ENCODE peak calls at places on chromosome 19, in nine cellular contexts. K, F, R, P, A, L, T, J and V are unnamed samples.

GRCh38 chr19:3075605-3076431 is 13.5 kb upstream of the TLE5 start:
- DNase-seq in K (peak), F (no peak), R (no peak), P (peak), A (no peak), L (no peak), T (no peak), J (no peak), V (peak)

GRCh38 chr19:46416077-46416709 is 2.8 kb upstream of the CCDC8 start:
- DNase-seq in K (peak), F (no peak), R (peak), P (peak), A (peak), L (peak), T (no peak), J (peak), V (peak)

GRCh38 chr19:532578-533484 is 1.3 kb downstream of the CDC34 start:
- DNase-seq in K (peak), F (no peak), R (no peak), P (peak), A (peak), L (no peak), T (no peak), J (peak), V (peak)

GRCh38 chr19:30523791-30524190 is 151.6 kb downstream of the ZNF536 start:
- DNase-seq in K (no peak), F (no peak), R (peak), P (no peak), A (no peak), L (no peak), T (no peak), J (no peak), V (no peak)

GRCh38 chr19:9785367-9786331 is 17.1 kb upstream of the ZNF846 start:
- DNase-seq in K (peak), F (peak), R (peak), P (peak), A (peak), L (peak), T (peak), J (peak), V (peak)

GRCh38 chr19:21135433-21135832 is 6.4 kb upstream of the ZNF431 start:
- DNase-seq in K (no peak), F (no peak), R (no peak), P (no peak), A (no peak), L (no peak), T (no peak), J (no peak), V (no peak)

GRCh38 chr19:47256688-47257410 is 524 bp downstream of the CCDC9 start:
- DNase-seq in K (peak), F (peak), R (peak), P (peak), A (peak), L (peak), T (no peak), J (peak), V (peak)

GRCh38 chr19:3108775-3109174 is 14.6 kb downstream of the GNA11 start:
- DNase-seq in K (peak), F (no peak), R (no peak), P (peak), A (peak), L (no peak), T (no peak), J (no peak), V (peak)

GRCh38 chr19:14554382-14554812 is 17.5 kb downstream of the NDUFB7 start:
- DNase-seq in K (peak), F (no peak), R (no peak), P (no peak), A (peak), L (no peak), T (no peak), J (no peak), V (no peak)
- TF ChIP-seq CTCF in K (no peak), F (no peak), R (no peak), P (no peak), A (peak), L (no peak), T (no peak), J (no peak), V (no peak)

DNA sequence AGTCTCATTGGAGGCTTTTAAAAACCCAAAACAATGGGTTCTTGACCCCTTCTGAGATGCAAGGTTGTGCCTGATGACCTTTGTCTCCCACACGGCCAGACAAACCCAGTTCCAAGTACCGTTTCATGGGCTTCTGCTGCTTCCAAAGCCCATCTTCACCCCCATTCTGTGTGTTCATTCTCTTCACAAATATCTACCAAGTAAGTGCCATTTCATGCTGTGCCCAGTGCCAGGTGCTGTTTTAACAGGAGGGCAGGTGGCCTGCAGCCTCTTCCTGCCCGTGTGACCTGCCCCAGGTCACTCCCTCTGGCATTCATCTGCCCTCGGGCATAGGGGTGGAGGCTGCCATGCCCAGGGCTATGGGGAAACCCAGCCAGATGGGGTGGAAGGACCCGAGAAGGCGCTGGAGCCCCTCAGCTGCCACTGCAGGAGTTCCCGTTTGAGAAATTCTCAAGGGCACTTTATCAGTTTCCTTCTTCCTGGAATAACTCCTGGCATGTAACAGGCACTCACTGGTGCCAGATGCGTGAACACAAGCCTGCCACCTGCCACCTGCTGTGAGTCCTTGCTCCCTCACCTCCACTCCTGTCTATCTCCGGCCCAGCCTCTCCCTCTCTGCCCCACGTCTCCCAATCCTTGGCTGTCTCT is 12.5 kb downstream of the CAPN12 start:
- DNase-seq in K (peak), F (no peak), R (no peak), P (no peak), A (no peak), L (no peak), T (no peak), J (no peak), V (no peak)
- H3K27ac ChIP-seq in K (peak), F (peak), R (no peak), P (peak), A (no peak), L (peak), T (peak), J (peak), V (peak)

GRCh38 chr19:32966750-32967149 is 5.0 kb downstream of the CEP89 start:
- DNase-seq in K (no peak), F (no peak), R (no peak), P (no peak), A (no peak), L (no peak), T (no peak), J (no peak), V (no peak)
- TF ChIP-seq CTCF in K (no peak), F (no peak), R (no peak), P (no peak), A (no peak), L (no peak), T (no peak), J (no peak), V (no peak)

DNA sequence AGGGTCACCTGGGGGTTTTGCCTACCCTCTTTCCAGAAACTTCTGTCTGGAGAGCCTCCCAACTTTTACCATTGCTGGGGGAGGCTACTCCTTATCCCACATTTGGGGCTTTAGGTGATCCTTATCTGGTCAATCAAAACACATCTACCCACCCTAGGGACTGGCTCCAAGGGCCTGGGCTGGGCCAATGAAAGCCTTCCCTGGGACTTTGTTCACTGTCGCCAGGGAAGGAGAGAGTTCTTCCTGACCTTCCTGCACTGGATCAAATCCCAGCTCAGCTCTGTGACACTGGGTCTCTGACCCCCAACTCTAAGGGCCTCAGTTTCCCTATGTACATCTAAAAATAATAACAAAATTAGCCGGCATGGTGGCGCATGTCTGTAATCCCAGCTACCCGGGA is 11.1 kb downstream of the DOCK6 start:
- DNase-seq in K (no peak), F (no peak), R (no peak), P (no peak), A (no peak), L (no peak), T (no peak), J (no peak), V (no peak)
- H3K27ac ChIP-seq in K (no peak), F (no peak), R (no peak), P (peak), A (no peak), L (no peak), T (no peak), J (no peak), V (no peak)

DNA sequence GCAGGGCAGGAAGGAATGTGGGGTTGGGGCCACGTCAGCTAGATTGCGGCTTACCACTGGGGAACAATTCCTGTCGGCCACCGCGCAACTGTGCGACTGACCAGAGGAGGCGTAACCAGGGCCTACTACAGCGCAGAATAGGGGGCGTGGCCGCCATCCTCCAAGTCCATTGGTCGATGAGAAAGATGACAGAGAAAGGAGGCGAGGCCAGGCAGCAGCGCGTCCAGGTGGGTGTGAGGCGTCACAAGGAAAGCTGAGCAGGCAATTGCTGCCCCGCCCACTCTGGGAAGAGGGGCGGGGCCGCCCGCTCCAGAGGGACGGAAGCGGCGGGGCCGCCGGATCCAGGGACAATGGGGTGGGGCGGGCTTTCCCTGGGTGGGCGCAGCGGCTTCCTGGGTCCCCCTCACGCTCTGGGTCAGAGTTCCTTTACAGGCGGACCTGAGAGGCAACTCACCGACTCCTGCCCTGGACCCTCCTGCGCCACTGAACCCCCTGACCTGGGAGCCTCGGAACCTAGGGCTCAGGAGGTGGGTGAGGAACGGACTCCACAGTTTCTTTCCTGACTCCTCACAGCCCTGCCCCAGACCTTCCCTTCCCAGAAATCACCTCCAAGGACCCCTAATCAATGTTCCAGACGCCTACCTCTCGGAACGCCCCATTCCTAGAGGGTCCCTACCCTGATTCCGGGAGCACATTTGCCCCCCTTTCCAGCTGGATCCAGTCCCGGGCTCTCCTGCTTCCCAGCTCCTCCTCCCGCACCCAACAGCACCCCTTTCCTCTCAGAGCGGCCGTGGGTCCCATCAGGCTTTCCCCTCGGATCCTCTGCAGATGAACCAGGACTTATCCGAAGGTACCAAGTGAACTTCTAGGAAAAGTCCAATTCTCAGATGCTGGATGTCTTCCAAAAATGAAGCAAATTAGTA is 101.5 kb upstream of the ZNF492 start:
- DNase-seq in K (peak), F (no peak), R (peak), P (peak), A (no peak), L (peak), T (no peak), J (peak), V (peak)
- TF ChIP-seq CTCF in K (peak), F (no peak), R (no peak), P (no peak), A (no peak), L (no peak), T (no peak), J (no peak), V (no peak)

DNA sequence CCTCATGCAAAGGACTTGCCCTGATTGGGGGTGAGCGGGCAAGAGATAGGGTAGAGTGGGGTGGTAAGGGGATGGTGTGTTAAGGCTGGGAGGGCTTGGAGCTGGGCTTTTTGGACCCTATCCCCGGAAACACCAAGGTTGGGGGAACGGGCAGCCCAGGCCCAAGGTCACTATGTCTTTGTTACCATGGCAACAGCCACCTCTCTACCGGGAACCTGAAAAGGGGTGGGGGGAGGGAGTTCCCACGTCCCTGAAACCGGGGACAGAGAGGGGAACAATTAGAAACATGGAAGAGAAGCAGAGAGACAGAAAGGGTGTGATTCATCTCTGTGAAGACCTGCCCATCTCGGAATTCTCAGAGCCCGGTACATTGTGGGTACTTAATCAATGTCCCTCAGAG is 6.7 kb upstream of the LRFN1 start:
- DNase-seq in K (no peak), F (no peak), R (no peak), P (no peak), A (no peak), L (no peak), T (no peak), J (no peak), V (no peak)
- H3K27ac ChIP-seq in K (no peak), F (no peak), R (no peak), P (no peak), A (no peak), L (no peak), T (no peak), J (no peak), V (no peak)

DNA sequence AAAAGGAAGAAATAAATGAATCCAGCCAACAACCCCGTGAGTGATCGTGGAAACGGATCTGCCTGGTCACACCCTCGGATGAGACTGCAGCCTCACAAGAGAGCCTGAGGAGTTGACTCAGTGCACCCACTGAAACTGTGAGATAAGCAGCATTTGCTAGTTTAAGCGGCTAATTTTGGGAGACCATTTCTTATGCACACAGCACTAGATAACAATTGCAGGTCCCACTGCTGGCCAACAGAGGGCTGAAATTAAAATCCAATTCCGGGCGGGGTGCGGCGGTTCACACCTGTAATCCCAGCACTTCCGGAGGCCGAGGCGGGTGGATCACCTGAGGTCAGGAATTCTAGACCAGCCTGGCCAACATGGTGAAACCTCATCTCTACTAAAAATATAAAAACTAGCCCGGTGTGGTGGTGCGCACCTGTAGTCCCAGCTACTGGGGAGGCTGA is 3.6 kb downstream of the UQCR11 start:
- DNase-seq in K (no peak), F (no peak), R (no peak), P (no peak), A (no peak), L (no peak), T (no peak), J (no peak), V (no peak)
- TF ChIP-seq CTCF in K (no peak), F (no peak), R (no peak), P (no peak), A (no peak), L (no peak), T (no peak), J (no peak), V (no peak)